ENCODE peak calls at places on chromosomes 13 and 19, in ten cellular contexts. W is astrocyte of the hippocampus; C is stimulated activated CD4-positive, alpha-beta T cell treated with anti-CD3 and anti-CD28 coated beads, Interleukin-4, amount 100 ng/mL, for 24 hours; L is hippocampal formation; P is activated naive CD8-positive, alpha-beta T cell treated with anti-CD3 and anti-CD28 coated beads for 36 hours; N is activated T-helper 1 cell treated with Interleukin-2 at 50 U/mL for 16 hours; Z is NCI-H2171 treated with DMSO at 0.1 percent for 48 hours; A is ELR; J is EL; V is fibroblast of pulmonary artery. K is an unnamed sample.

GRCh38 chr19:45450042-45450380 is 17.8 kb upstream of the FOSB start:
- DNase-seq in J (no peak), P (no peak), A (no peak), N (no peak), C (no peak), Z (no peak), W (no peak), V (no peak), L (no peak), K (no peak)

GRCh38 chr13:49610176-49610575 is 18.1 kb upstream of the ARL11 start:
- DNase-seq in J (no peak), P (no peak), V (no peak), C (no peak), W (no peak), L (no peak), Z (peak), N (no peak), A (no peak), K (peak)

GRCh38 chr13:112635323-112635722 is 47.4 kb upstream of the TUBGCP3 start:
- DNase-seq in L (no peak), Z (no peak), A (no peak), J (no peak), V (no peak), P (no peak), W (no peak), N (no peak), C (no peak), K (no peak)

GRCh38 chr13:27970382-27971235 is 1.5 kb upstream of the CDX2 start:
- DNase-seq in P (no peak), W (no peak), A (no peak), L (no peak), C (no peak), J (no peak), Z (no peak), N (no peak), V (no peak), K (no peak)

GRCh38 chr19:38538793-38539528 is 78.8 kb downstream of the MAP4K1 start:
- DNase-seq in P (peak), L (no peak), V (no peak), A (no peak), N (peak), J (no peak), C (peak), W (no peak), Z (no peak), K (peak)

GRCh38 chr19:54451331-54451871 is 2.4 kb downstream of the LENG8 start:
- DNase-seq in V (no peak), W (peak), N (no peak), L (no peak), P (no peak), Z (no peak), A (no peak), C (no peak), J (peak), K (no peak)

GRCh38 chr19:45079063-45079910 is at the start of gene GEMIN7:
- DNase-seq in Z (peak), C (peak), V (peak), N (peak), A (peak), W (peak), P (peak), J (peak), L (peak), K (peak)

GRCh38 chr13:42571895-42572294 is 2.1 kb upstream of the TNFSF11 start:
- DNase-seq in L (no peak), A (no peak), J (no peak), V (no peak), N (no peak), W (no peak), P (no peak), C (no peak), Z (no peak), K (no peak)

GRCh38 chr19:6719540-6719861 is 949 bp downstream of the C3 start:
- DNase-seq in V (no peak), Z (no peak), W (no peak), P (no peak), C (no peak), J (no peak), A (no peak), N (no peak), L (peak), K (no peak)

GRCh38 chr19:35767288-35768081 is 7.9 kb upstream of the ARHGAP33 start:
- DNase-seq in L (no peak), J (no peak), N (no peak), Z (no peak), W (peak), C (no peak), V (no peak), A (no peak), P (no peak), K (peak)

GRCh38 chr13:91132381-91132780 is 215.1 kb upstream of the MIR17HG start:
- DNase-seq in N (no peak), L (no peak), P (no peak), J (no peak), A (no peak), W (no peak), C (no peak), Z (no peak), V (no peak), K (no peak)

GRCh38 chr19:4870025-4870700 is 2.7 kb upstream of the PLIN3 start:
- DNase-seq in N (no peak), C (peak), L (no peak), V (peak), J (peak), Z (no peak), P (peak), W (peak), A (peak), K (peak)

GRCh38 chr13:54162069-54162468 is 1133.5 kb downstream of the OLFM4 start:
- DNase-seq in V (no peak), L (no peak), N (no peak), A (no peak), Z (no peak), W (no peak), P (no peak), C (no peak), J (no peak), K (no peak)

GRCh38 chr19:49656456-49657109 is 9.1 kb downstream of the IRF3 start:
- DNase-seq in A (no peak), L (no peak), P (no peak), Z (no peak), N (no peak), J (no peak), C (no peak), W (no peak), V (no peak), K (no peak)

GRCh38 chr13:91046715-91047327 is 300.7 kb upstream of the MIR17HG start:
- DNase-seq in V (no peak), A (peak), N (no peak), L (no peak), J (no peak), W (peak), P (no peak), Z (no peak), C (no peak), K (peak)

GRCh38 chr13:34942732-34943674 is 933 bp downstream of the NBEA start:
- DNase-seq in N (no peak), W (peak), Z (peak), P (peak), L (no peak), V (no peak), J (peak), C (no peak), A (peak), K (no peak)

GRCh38 chr13:32528358-32528757 is 10.2 kb downstream of the N4BP2L2 start:
- DNase-seq in Z (no peak), C (no peak), W (peak), L (no peak), V (peak), N (no peak), A (no peak), P (no peak), J (no peak), K (peak)

GRCh38 chr13:95027638-95028037 is 273.6 kb downstream of the ABCC4 start:
- DNase-seq in A (no peak), V (no peak), N (no peak), L (no peak), P (no peak), Z (no peak), J (no peak), W (no peak), C (no peak), K (no peak)

GRCh38 chr19:46546194-46546896 is 50.7 kb upstream of the PNMA8B start:
- DNase-seq in J (peak), Z (peak), A (peak), P (peak), N (no peak), W (peak), C (no peak), L (no peak), V (peak), K (peak)

GRCh38 chr13:93466502-93467036 is 240.0 kb downstream of the GPC6 start:
- DNase-seq in J (no peak), V (peak), N (no peak), P (no peak), A (no peak), L (no peak), W (no peak), Z (no peak), C (no peak), K (peak)

GRCh38 chr13:85431720-85432119 is 367.5 kb downstream of the SLITRK6 start:
- DNase-seq in N (no peak), P (no peak), V (no peak), A (no peak), W (no peak), C (no peak), L (no peak), Z (no peak), J (no peak), K (no peak)

GRCh38 chr19:51070334-51070886 is 5.5 kb upstream of the KLK13 start:
- DNase-seq in C (no peak), L (no peak), N (no peak), A (no peak), P (no peak), J (no peak), W (no peak), V (no peak), Z (no peak), K (no peak)

GRCh38 chr13:30796833-30797601 is 61.7 kb downstream of the ALOX5AP start:
- DNase-seq in P (no peak), A (no peak), C (peak), W (no peak), N (no peak), Z (peak), V (peak), J (no peak), L (no peak), K (peak)

GRCh38 chr13:29847501-29847983 is 2.9 kb downstream of the UBL3 start:
- DNase-seq in P (no peak), C (no peak), N (no peak), J (peak), W (peak), L (peak), Z (no peak), A (peak), V (peak), K (peak)

GRCh38 chr19:49135686-49136085 is 16.3 kb downstream of the PPFIA3 start:
- DNase-seq in V (no peak), W (no peak), L (no peak), A (no peak), P (no peak), C (no peak), J (no peak), N (no peak), Z (no peak), K (no peak)

GRCh38 chr19:10975374-10976036 is 14.7 kb downstream of the SMARCA4 start:
- DNase-seq in C (no peak), J (peak), A (no peak), W (peak), V (peak), L (no peak), N (no peak), Z (no peak), P (no peak), K (peak)

GRCh38 chr13:107441279-107441678 is 774.1 kb downstream of the LIG4 start:
- DNase-seq in C (no peak), L (no peak), W (peak), J (peak), N (no peak), A (peak), P (no peak), V (peak), Z (no peak), K (peak)

GRCh38 chr13:100245099-100245498 is 156.2 kb downstream of the PCCA start:
- DNase-seq in J (no peak), L (no peak), C (no peak), N (no peak), V (no peak), A (no peak), Z (no peak), W (no peak), P (no peak), K (no peak)